ENCODE peak calls at places on chromosomes 7 and 10, in five cellular contexts. H is stimulated activated CD4-positive, alpha-beta T cell treated with anti-CD3 and anti-CD28 coated beads, Interleukin-1b, Interleukin-23, amount 100 ng/mL, for 4 hours; E is activated naive CD4-positive, alpha-beta T cell treated with anti-CD3 and anti-CD28 coated beads, Interleukin-2, amount 50 U/mL, for 72 hours; L is pulmonary artery endothelial cell; T is tibial nerve. U is an unnamed sample.

GRCh38 chr10:451021-451471 is 238.4 kb downstream of the DIP2C start:
- DNase-seq in H (peak), E (no peak), L (no peak), T (no peak), U (peak)

GRCh38 chr7:7090460-7090859 is 91.9 kb upstream of the C1GALT1 start:
- DNase-seq in H (no peak), E (no peak), L (no peak), T (no peak), U (no peak)

GRCh38 chr7:154640266-154640865 is 362.6 kb downstream of the PAXIP1 start:
- DNase-seq in H (no peak), E (no peak), L (no peak), T (no peak), U (peak)

GRCh38 chr10:72133517-72133916 is 45.2 kb upstream of the SPOCK2 start:
- DNase-seq in H (no peak), E (no peak), L (no peak), T (no peak), U (no peak)

GRCh38 chr7:128402346-128402745 is 7.4 kb downstream of the IMPDH1 start:
- DNase-seq in H (no peak), E (no peak), L (no peak), T (no peak), U (no peak)

GRCh38 chr10:60537697-60538096 is 148.0 kb upstream of the ANK3 start:
- DNase-seq in H (no peak), E (no peak), L (no peak), T (no peak), U (no peak)

GRCh38 chr7:106382929-106383328 is 98.1 kb upstream of the NAMPT start:
- DNase-seq in H (no peak), E (no peak), L (no peak), T (no peak), U (no peak)

GRCh38 chr7:116177009-116177408 is 33.3 kb upstream of the TES start:
- DNase-seq in H (no peak), E (no peak), L (no peak), T (no peak), U (no peak)

GRCh38 chr10:61408065-61408464 is 45.1 kb downstream of the TMEM26 start:
- DNase-seq in H (no peak), E (no peak), L (no peak), T (no peak), U (peak)

GRCh38 chr10:112687647-112688046 is 240.6 kb downstream of the VTI1A start:
- DNase-seq in H (no peak), E (no peak), L (no peak), T (no peak), U (no peak)

GRCh38 chr10:7093368-7093767 is 317.5 kb downstream of the SFMBT2 start:
- DNase-seq in H (no peak), E (no peak), L (no peak), T (no peak), U (no peak)

GRCh38 chr10:71218046-71218832 is 5.9 kb downstream of the UNC5B start:
- DNase-seq in H (no peak), E (peak), L (no peak), T (no peak), U (no peak)

GRCh38 chr7:43612599-43613589 is 30.0 kb downstream of the STK17A start:
- DNase-seq in H (no peak), E (no peak), L (no peak), T (no peak), U (no peak)

GRCh38 chr7:51240868-51241267 is 75.7 kb downstream of the COBL start:
- DNase-seq in H (no peak), E (no peak), L (no peak), T (no peak), U (no peak)

GRCh38 chr7:73668103-73668937 is 689 bp downstream of the VPS37D start:
- DNase-seq in H (no peak), E (no peak), L (no peak), T (no peak), U (peak)

GRCh38 chr10:30186371-30186875 is 127.0 kb upstream of the JCAD start:
- DNase-seq in H (no peak), E (no peak), L (no peak), T (no peak), U (peak)

GRCh38 chr7:47416454-47417121 is 165.3 kb downstream of the TNS3 start:
- DNase-seq in H (no peak), E (no peak), L (no peak), T (no peak), U (no peak)

GRCh38 chr7:19772323-19772722 is 1.1 kb downstream of the TMEM196 start:
- DNase-seq in H (no peak), E (no peak), L (no peak), T (no peak), U (peak)